ENCODE peak calls at places on chromosomes 5 and 9, in four cellular contexts. B is T1000; F is activated naive CD4-positive, alpha-beta T cell treated with anti-CD3 and anti-CD28 coated beads for 36 hours; G is T-cell. E is an unnamed sample.

GRCh38 chr9:124038239-124038638 is 26.7 kb downstream of the LHX2 start:
- DNase-seq in B (no peak), F (no peak), G (no peak), E (no peak)

GRCh38 chr5:1507016-1507375 is 16.8 kb downstream of the LPCAT1 start:
- DNase-seq in B (no peak), F (no peak), G (no peak), E (no peak)

GRCh38 chr9:94922691-94923107 is 196.2 kb downstream of the AOPEP start:
- DNase-seq in B (no peak), F (no peak), G (no peak), E (no peak)

GRCh38 chr5:43063731-43064171 is 23.6 kb upstream of the ANXA2R start:
- DNase-seq in B (peak; percentile 42), F (no peak), G (no peak), E (no peak)

GRCh38 chr5:136130581-136130980 is 2.1 kb upstream of the SMAD5 start:
- DNase-seq in B (no peak), F (no peak), G (no peak), E (no peak)

GRCh38 chr5:168427224-168427623 is 59.0 kb upstream of the RARS1 start:
- DNase-seq in B (no peak), F (no peak), G (no peak), E (no peak)

GRCh38 chr5:120457839-120458507 is 6.1 kb upstream of the PRR16 start:
- DNase-seq in B (peak; percentile 14), F (peak; percentile 53), G (peak; percentile 27), E (no peak)

GRCh38 chr5:10635861-10636350 is 72.0 kb downstream of the ANKRD33B start:
- DNase-seq in B (no peak), F (peak; percentile 46), G (no peak), E (no peak)

GRCh38 chr5:172834570-172835245 is 657 bp downstream of the ERGIC1 start:
- DNase-seq in B (peak; percentile 22), F (peak; percentile 11), G (no peak), E (no peak)

GRCh38 chr5:17325770-17326599 is 108.6 kb downstream of the BASP1 start:
- DNase-seq in B (no peak), F (no peak), G (no peak), E (no peak)

GRCh38 chr5:93649234-93649900 is 66.3 kb downstream of the NR2F1 start:
- DNase-seq in B (no peak), F (no peak), G (no peak), E (no peak)

GRCh38 chr9:117809751-117810150 is 105.5 kb downstream of the TLR4 start:
- DNase-seq in B (no peak), F (no peak), G (no peak), E (no peak)

GRCh38 chr9:114229236-114229635 is 73.9 kb downstream of the COL27A1 start:
- DNase-seq in B (no peak), F (no peak), G (no peak), E (no peak)

GRCh38 chr9:33719581-33720374 is 75.6 kb upstream of the PRSS3 start:
- DNase-seq in B (no peak), F (peak; percentile 60), G (no peak), E (no peak)

GRCh38 chr5:150469718-150470470 is 20.4 kb upstream of the RPS14 start:
- DNase-seq in B (peak; percentile 51), F (no peak), G (no peak), E (no peak)

GRCh38 chr9:136186386-136186785 is 18.5 kb downstream of the LHX3 start:
- DNase-seq in B (no peak), F (no peak), G (no peak), E (no peak)

GRCh38 chr5:180135128-180135955 is 63.8 kb upstream of the RNF130 start:
- DNase-seq in B (no peak), F (peak; percentile 62), G (no peak), E (no peak)

GRCh38 chr9:20009606-20010005 is 220.8 kb upstream of the SLC24A2 start:
- DNase-seq in B (no peak), F (no peak), G (no peak), E (no peak)

GRCh38 chr5:79025054-79025465 is 40.0 kb upstream of the ARSB start:
- DNase-seq in B (peak; percentile 11), F (peak; percentile 72), G (no peak), E (peak; percentile 37)